ENCODE peak calls at places on chromosomes 12 and 14, in six cellular contexts. S is heart left ventricle; P is HL-60; G is naive thymus-derived CD4-positive, alpha-beta T cell; L is lung; K is psoas muscle. Q is an unnamed sample.

GRCh38 chr12:101761347-101761746 is 22.1 kb upstream of the SYCP3 start:
- DNase-seq in S (no peak), P (no peak), G (no peak), L (no peak), K (no peak), Q (no peak)

GRCh38 chr12:30882706-30883105 is 43.8 kb upstream of the TSPAN11 start:
- DNase-seq in S (no peak), P (no peak), G (no peak), L (no peak), K (no peak), Q (no peak)

GRCh38 chr14:60488175-60488574 is 2.3 kb upstream of the C14orf39 start:
- DNase-seq in S (no peak), P (no peak), G (no peak), L (no peak), K (no peak), Q (no peak)

GRCh38 chr14:96246535-96246839 is 9.5 kb upstream of the BDKRB1 start:
- DNase-seq in S (no peak), P (no peak), G (no peak), L (no peak), K (no peak), Q (peak; percentile 96)

GRCh38 chr12:98211914-98212695 is 303.3 kb upstream of the TMPO start:
- DNase-seq in S (no peak), P (no peak), G (no peak), L (no peak), K (no peak), Q (peak; percentile 73)

GRCh38 chr14:40989260-40989659 is 617.4 kb upstream of the LRFN5 start:
- DNase-seq in S (no peak), P (no peak), G (no peak), L (no peak), K (no peak), Q (no peak)

GRCh38 chr14:105171004-105171673 is 2.6 kb upstream of the JAG2 start:
- DNase-seq in S (no peak), P (no peak), G (no peak), L (no peak), K (peak; percentile 85), Q (no peak)

GRCh38 chr12:108724054-108724889 is 7.0 kb downstream of the CORO1C start:
- DNase-seq in S (no peak), P (peak; percentile 74), G (no peak), L (no peak), K (no peak), Q (peak; percentile 57)

GRCh38 chr12:102879144-102879763 is 37.8 kb downstream of the PAH start:
- DNase-seq in S (no peak), P (peak; percentile 4), G (no peak), L (no peak), K (peak; percentile 57), Q (peak; percentile 6)

GRCh38 chr12:103657331-103657730 is 70.3 kb downstream of the STAB2 start:
- DNase-seq in S (no peak), P (no peak), G (no peak), L (no peak), K (no peak), Q (peak; percentile 71)

GRCh38 chr12:110937104-110937641 is 16.8 kb upstream of the MYL2 start:
- DNase-seq in S (peak; percentile 61), P (peak; percentile 41), G (peak; percentile 64), L (peak; percentile 51), K (peak; percentile 77), Q (no peak)

GRCh38 chr12:64895541-64895940 is 71.1 kb downstream of the TBC1D30 start:
- DNase-seq in S (no peak), P (no peak), G (no peak), L (no peak), K (no peak), Q (peak; percentile 40)

GRCh38 chr12:107794451-107794850 is 19.9 kb downstream of the ASCL4 start:
- DNase-seq in S (no peak), P (no peak), G (no peak), L (no peak), K (no peak), Q (no peak)

GRCh38 chr14:74064883-74065282 is 19.4 kb downstream of the ALDH6A1 start:
- DNase-seq in S (no peak), P (no peak), G (no peak), L (no peak), K (no peak), Q (no peak)

GRCh38 chr14:94376976-94377865 is 11.2 kb downstream of the SERPINA1 start:
- DNase-seq in S (no peak), P (no peak), G (no peak), L (no peak), K (no peak), Q (no peak)

GRCh38 chr14:104082807-104083206 is 2.7 kb upstream of the ASPG start:
- DNase-seq in S (peak; percentile 70), P (no peak), G (no peak), L (peak; percentile 65), K (peak; percentile 67), Q (no peak)

GRCh38 chr12:60337865-60338549 is 742.2 kb downstream of the SLC16A7 start:
- DNase-seq in S (no peak), P (no peak), G (no peak), L (no peak), K (no peak), Q (no peak)

GRCh38 chr12:95608252-95609033 is 57.2 kb upstream of the USP44 start:
- DNase-seq in S (peak; percentile 78), P (no peak), G (no peak), L (peak; percentile 75), K (peak; percentile 65), Q (peak; percentile 95)

GRCh38 chr14:33081259-33081658 is 142.6 kb downstream of the NPAS3 start:
- DNase-seq in S (no peak), P (no peak), G (no peak), L (no peak), K (no peak), Q (no peak)

GRCh38 chr12:47995976-47996375 is 8.3 kb downstream of the COL2A1 start:
- DNase-seq in S (no peak), P (no peak), G (no peak), L (no peak), K (no peak), Q (peak; percentile 76)

GRCh38 chr12:95220726-95221125 is 3.1 kb downstream of the VEZT start:
- DNase-seq in S (no peak), P (no peak), G (no peak), L (no peak), K (no peak), Q (no peak)

GRCh38 chr12:109467978-109468676 is 9.0 kb downstream of the KCTD10 start:
- DNase-seq in S (no peak), P (no peak), G (no peak), L (no peak), K (no peak), Q (no peak)

GRCh38 chr12:25553083-25553482 is at the start of gene LMNTD1:
- DNase-seq in S (no peak), P (no peak), G (no peak), L (no peak), K (no peak), Q (peak; percentile 83)

GRCh38 chr14:95527392-95528002 is 7.4 kb upstream of the GLRX5 start:
- DNase-seq in S (peak; percentile 56), P (peak; percentile 69), G (no peak), L (no peak), K (no peak), Q (peak; percentile 69)

GRCh38 chr12:3563966-3564365 is 73.0 kb downstream of the PRMT8 start:
- DNase-seq in S (no peak), P (no peak), G (no peak), L (no peak), K (no peak), Q (no peak)

GRCh38 chr12:3564411-3564810 is 73.4 kb downstream of the PRMT8 start:
- DNase-seq in S (no peak), P (no peak), G (no peak), L (no peak), K (no peak), Q (no peak)

GRCh38 chr12:3562484-3562883 is 71.5 kb downstream of the PRMT8 start:
- DNase-seq in S (no peak), P (no peak), G (no peak), L (no peak), K (no peak), Q (no peak)

GRCh38 chr12:3568695-3569094 is 77.7 kb downstream of the PRMT8 start:
- DNase-seq in S (no peak), P (no peak), G (no peak), L (no peak), K (no peak), Q (no peak)

GRCh38 chr12:3564861-3565260 is 73.9 kb downstream of the PRMT8 start:
- DNase-seq in S (no peak), P (no peak), G (no peak), L (no peak), K (no peak), Q (no peak)
- H3K27ac ChIP-seq in S (no peak overlapping the region), P (no peak overlapping the region), G (no peak overlapping the region), L (no peak overlapping the region), K (no peak overlapping the region), Q (no peak overlapping the region)

GRCh38 chr14:92529895-92530294 is 16.3 kb downstream of the RIN3 start:
- DNase-seq in S (no peak), P (no peak), G (no peak), L (no peak), K (no peak), Q (no peak)
- H3K27ac ChIP-seq in S (no peak overlapping the region), P (no peak overlapping the region), G (no peak overlapping the region), L (peak overlapping the region; percentile 34), K (no peak overlapping the region), Q (no peak overlapping the region)

DNA sequence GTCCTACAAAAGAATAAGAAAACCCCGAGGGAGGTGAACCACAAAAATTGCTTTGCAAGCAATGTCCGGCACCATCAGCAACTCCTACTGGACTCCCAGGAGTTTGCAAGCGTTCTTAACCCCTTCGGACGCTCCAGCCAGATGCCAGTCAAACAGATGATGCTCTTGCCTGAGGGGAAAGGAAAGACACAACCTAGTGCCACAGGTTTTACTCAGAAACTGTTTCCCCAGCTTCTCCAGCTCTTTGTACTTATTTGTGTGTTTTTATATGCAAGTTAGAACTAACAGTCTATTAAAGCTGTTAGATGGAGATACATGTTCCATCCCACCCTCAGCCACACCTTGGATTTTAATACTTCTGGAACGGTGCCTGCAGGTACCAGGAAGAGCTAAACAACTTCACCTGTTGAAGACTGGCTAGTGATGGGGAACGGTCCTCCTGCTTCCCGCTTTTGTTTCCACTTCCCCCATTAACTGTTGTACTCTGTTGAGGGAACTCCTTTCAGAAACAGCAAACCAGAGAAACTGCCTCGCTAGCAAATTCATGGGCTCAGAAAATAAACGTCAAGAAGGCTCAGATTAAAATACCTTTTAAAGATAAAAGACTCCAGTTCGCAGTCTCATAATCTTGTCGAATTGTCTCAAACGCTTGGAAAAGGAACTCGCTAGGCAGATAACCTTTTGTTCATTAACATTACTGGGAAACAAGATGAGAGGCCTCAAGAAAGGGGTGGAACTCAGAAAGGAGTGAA is 1.1 kb upstream of the FERMT2 start:
- DNase-seq in S (peak; percentile 69), P (no peak), G (no peak), L (peak; percentile 40), K (no peak), Q (peak; percentile 65)
- H3K27ac ChIP-seq in S (peak overlapping the region; percentile 100), P (no peak overlapping the region), G (no peak overlapping the region), L (peak overlapping the region; percentile 91), K (peak overlapping the region; percentile 99), Q (peak overlapping the region; percentile 96)

GRCh38 chr14:28765169-28765906 is 1.2 kb upstream of the FOXG1 start:
- DNase-seq in S (no peak), P (no peak), G (no peak), L (no peak), K (no peak), Q (no peak)
- H3K27ac ChIP-seq in S (no peak overlapping the region), P (no peak overlapping the region), G (no peak overlapping the region), L (no peak overlapping the region), K (no peak overlapping the region), Q (peak overlapping the region; percentile 41)